ENCODE peak calls at places on chromosomes 13 and 19, in four cellular contexts. U is mucosa of descending colon, X is endodermal cell, E is kidney epithelial cell. D is an unnamed sample.

GRCh38 chr13:30364133-30364532 is 56.8 kb upstream of the KATNAL1 start:
- DNase-seq in U (no peak), X (no peak), E (no peak), D (no peak)

GRCh38 chr13:94236876-94237275 is 242.6 kb downstream of the DCT start:
- DNase-seq in U (no peak), X (no peak), E (no peak), D (no peak)

GRCh38 chr13:23609414-23610186 is 39.4 kb downstream of the TNFRSF19 start:
- DNase-seq in U (no peak), X (no peak), E (no peak), D (peak; percentile 29)

GRCh38 chr19:2798733-2799132 is 13.4 kb downstream of the THOP1 start:
- DNase-seq in U (no peak), X (no peak), E (no peak), D (no peak)

GRCh38 chr13:27929868-27930267 is 10.1 kb downstream of the PDX1 start:
- DNase-seq in U (no peak), X (no peak), E (no peak), D (no peak)

GRCh38 chr13:73717632-73718031 is 416.6 kb downstream of the KLF12 start:
- DNase-seq in U (no peak), X (no peak), E (peak; percentile 31), D (no peak)

GRCh38 chr13:24851546-24851945 is 87.6 kb downstream of the RNF17 start:
- DNase-seq in U (no peak), X (no peak), E (no peak), D (peak; percentile 11)

GRCh38 chr13:99015606-99016520 is 38.0 kb upstream of the DOCK9 start:
- DNase-seq in U (no peak), X (no peak), E (no peak), D (no peak)

GRCh38 chr13:49759503-49759902 is 33.0 kb downstream of the KPNA3 start:
- DNase-seq in U (no peak), X (no peak), E (no peak), D (no peak)

GRCh38 chr13:57673197-57673596 is 41.7 kb downstream of the PCDH17 start:
- DNase-seq in U (no peak), X (peak; percentile 60), E (peak; percentile 53), D (no peak)

GRCh38 chr13:98959299-98959698 is 18.6 kb downstream of the DOCK9 start:
- DNase-seq in U (no peak), X (no peak), E (no peak), D (no peak)

GRCh38 chr13:47853236-47853635 is 147.8 kb downstream of the SUCLA2 start:
- DNase-seq in U (no peak), X (no peak), E (no peak), D (no peak)

GRCh38 chr13:28438067-28438466 is 56.9 kb downstream of the FLT1 start:
- DNase-seq in U (no peak), X (no peak), E (no peak), D (no peak)

GRCh38 chr19:19594371-19594770 is 24.1 kb downstream of the PBX4 start:
- DNase-seq in U (no peak), X (no peak), E (no peak), D (no peak)

GRCh38 chr13:66660013-66660804 is 569.9 kb downstream of the PCDH9 start:
- DNase-seq in U (no peak), X (no peak), E (no peak), D (no peak)

GRCh38 chr19:42113641-42114348 is 18.5 kb downstream of the POU2F2 start:
- DNase-seq in U (no peak), X (peak; percentile 84), E (peak; percentile 92), D (peak; percentile 86)

GRCh38 chr19:47247308-47247990 is 8.9 kb upstream of the CCDC9 start:
- DNase-seq in U (peak; percentile 87), X (peak; percentile 92), E (no peak), D (peak; percentile 49)

GRCh38 chr19:282501-282900 is 8.7 kb downstream of the PLPP2 start:
- DNase-seq in U (no peak), X (no peak), E (no peak), D (no peak)

GRCh38 chr19:33631628-33631995 is 9.9 kb downstream of the CHST8 start:
- DNase-seq in U (no peak), X (no peak), E (no peak), D (no peak)

GRCh38 chr13:109767023-109767422 is 19.4 kb downstream of the IRS2 start:
- DNase-seq in U (no peak), X (no peak), E (no peak), D (no peak)

GRCh38 chr19:45011959-45012358 is 10.7 kb downstream of the RELB start:
- DNase-seq in U (no peak), X (no peak), E (no peak), D (no peak)

GRCh38 chr19:40089462-40089861 is 1.3 kb downstream of the ZNF780A start:
- DNase-seq in U (no peak), X (no peak), E (no peak), D (no peak)

GRCh38 chr19:30883071-30883470 is 466.2 kb downstream of the TSHZ3 start:
- DNase-seq in U (no peak), X (peak; percentile 34), E (no peak), D (no peak)

GRCh38 chr13:44257806-44258205 is 115.8 kb upstream of the SERP2 start:
- DNase-seq in U (no peak), X (no peak), E (no peak), D (no peak)

GRCh38 chr19:5257155-5258045 is 83.2 kb downstream of the PTPRS start:
- DNase-seq in U (no peak), X (no peak), E (no peak), D (no peak)

GRCh38 chr19:6776999-6777398 is 4.5 kb downstream of the VAV1 start:
- DNase-seq in U (no peak), X (no peak), E (no peak), D (no peak)

GRCh38 chr19:12159773-12160414 is 3.0 kb upstream of the ZNF136 start:
- DNase-seq in U (no peak), X (peak; percentile 60), E (no peak), D (no peak)

GRCh38 chr19:12155324-12155723 is 1.2 kb downstream of the ZNF625 start:
- DNase-seq in U (no peak), X (no peak), E (no peak), D (no peak)

DNA sequence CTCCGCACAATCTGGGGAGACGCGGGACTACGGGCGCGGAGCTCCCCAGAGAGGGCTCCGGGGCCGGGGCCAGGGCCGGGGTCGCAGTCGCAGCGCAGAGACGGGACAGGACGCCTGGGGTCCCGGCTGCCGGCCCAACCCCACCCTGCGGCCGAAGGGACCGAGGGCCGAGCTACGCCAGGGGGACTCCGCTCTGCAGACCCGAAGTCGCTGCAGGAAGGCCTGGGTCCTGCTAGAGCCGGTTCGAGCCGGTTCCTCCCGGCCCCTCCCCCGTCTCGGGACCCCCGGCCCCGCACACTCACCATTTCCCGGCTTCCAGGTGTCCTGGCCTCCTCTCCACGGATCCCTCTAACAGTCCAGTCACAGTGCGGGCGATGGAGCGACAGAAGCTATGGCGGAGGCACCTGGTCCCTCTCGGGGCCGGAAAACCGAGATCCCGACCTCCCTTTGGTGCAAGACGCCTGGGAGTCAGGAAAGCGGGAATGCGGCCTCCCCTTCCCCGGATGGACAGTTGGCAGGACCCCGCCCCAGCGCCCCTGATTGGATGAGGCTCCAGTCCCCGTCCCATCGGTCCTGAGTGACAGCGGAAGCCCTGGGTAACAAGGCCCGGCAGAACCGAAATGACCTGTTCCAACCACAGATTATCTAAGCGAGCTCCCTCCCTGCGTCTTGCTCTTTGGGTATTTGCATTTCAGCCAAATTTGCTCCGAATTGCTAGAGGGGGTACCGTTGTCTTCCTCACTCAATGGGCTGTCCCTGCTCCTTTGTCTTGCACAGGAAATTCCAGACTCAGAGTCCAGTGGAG is at the start of gene ZNF625:
- DNase-seq in U (peak; percentile 85), X (peak; percentile 99), E (peak; percentile 58), D (peak; percentile 43)
- TF ChIP-seq CTCF in U (no peak), X (no peak), E (no peak), D (no peak)

GRCh38 chr13:42656136-42656535 is 82.2 kb downstream of the TNFSF11 start:
- DNase-seq in U (no peak), X (no peak), E (no peak), D (no peak)

GRCh38 chr13:42658019-42658418 is 84.1 kb downstream of the TNFSF11 start:
- DNase-seq in U (no peak), X (no peak), E (no peak), D (no peak)

GRCh38 chr13:42654760-42655159 is 80.8 kb downstream of the TNFSF11 start:
- DNase-seq in U (no peak), X (no peak), E (no peak), D (no peak)

GRCh38 chr13:42660367-42660965 is 86.5 kb downstream of the TNFSF11 start:
- DNase-seq in U (no peak), X (no peak), E (no peak), D (no peak)
- TF ChIP-seq CTCF in U (no peak), X (no peak), E (no peak), D (peak; percentile 39)

DNA sequence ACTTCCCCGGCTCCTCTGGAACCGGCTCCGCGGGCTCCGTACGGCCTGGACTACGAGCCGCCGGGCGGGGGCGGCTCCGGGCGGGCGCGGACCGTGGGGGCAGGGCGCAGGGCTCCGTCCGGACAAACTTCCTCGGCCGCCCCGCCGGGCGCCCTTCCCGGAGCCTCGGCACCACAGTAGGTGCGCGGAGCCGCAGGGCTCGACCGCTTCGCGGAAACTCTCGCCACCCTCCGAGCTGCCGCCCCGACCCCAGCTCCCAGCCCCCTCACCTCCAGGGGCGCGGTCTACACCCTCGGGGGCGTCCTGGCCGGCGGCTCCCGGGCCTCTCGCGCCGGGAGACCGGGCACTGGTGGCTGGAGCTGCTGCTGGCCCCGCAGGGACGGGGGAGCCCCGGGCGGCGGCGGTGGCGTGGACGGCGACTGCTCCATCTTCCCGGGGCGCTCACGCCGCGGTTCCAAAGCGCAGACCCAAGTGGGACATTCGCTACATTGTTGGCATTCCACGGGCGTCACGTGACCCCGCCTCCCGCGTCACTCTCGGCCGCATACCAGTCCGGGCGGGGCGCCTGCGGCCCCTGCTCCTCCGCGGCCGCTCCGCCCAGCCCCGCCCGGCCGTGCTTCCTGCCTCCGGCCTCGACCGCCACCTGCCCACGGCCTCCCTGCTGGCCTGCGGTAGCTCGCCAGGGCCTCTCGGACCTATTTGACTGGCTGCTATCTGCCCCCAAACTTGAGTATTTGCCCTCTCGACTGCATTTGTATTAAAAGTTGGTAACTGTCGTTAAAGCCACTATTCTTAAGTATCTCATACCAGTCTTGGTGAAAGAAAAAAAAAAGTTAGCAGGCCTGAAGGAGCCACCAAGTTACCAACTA is at the start of gene LATS2:
- DNase-seq in U (peak; percentile 94), X (peak; percentile 98), E (peak; percentile 67), D (peak; percentile 83)
- TF ChIP-seq CTCF in U (no peak), X (peak; percentile 40), E (peak; percentile 6), D (peak; percentile 18)

DNA sequence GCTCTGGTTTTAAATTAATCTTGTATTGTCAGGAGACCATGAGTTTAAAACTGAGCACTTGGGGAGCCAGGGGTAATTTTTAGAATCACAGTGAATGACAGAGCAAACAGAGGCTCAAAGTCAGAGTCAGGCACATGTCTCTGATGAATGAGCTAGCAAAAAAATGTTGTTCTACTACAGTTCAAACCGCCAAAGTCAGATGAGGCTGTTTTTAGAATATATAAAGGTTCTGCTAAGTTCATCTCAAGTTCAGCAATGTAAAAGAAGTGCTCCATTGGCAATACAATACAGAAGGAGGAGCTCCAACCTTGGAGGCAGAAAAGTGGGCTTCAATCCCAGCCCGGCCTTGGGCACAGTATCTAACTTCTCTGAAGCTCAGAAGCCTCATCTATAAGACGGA is 70.1 kb upstream of the IPO5 start:
- DNase-seq in U (no peak), X (no peak), E (no peak), D (no peak)
- TF ChIP-seq CTCF in U (no peak), X (no peak), E (no peak), D (no peak)

GRCh38 chr19:18419195-18419698 is at the start of gene SSBP4:
- DNase-seq in U (peak; percentile 86), X (peak; percentile 88), E (no peak), D (no peak)
- TF ChIP-seq CTCF in U (peak; percentile 28), X (peak; percentile 64), E (no peak), D (peak; percentile 18)